ENCODE peak calls at places on chromosomes 11 and 22, in ten cellular contexts. One of them, this sample, is unnamed.

GRCh38 chr22:23533771-23534191 is 46.3 kb downstream of the IGLL1 start:
- DNase-seq in AG04450: no peak
- DNase-seq in thoracic aorta: no peak
- DNase-seq in CD4-positive, alpha-beta T cell: no peak
- DNase-seq in testis: no peak
- DNase-seq in lower lobe of right lung: peak
- DNase-seq in progenitor cell of endocrine pancreas: no peak
- DNase-seq in IMR-90: no peak
- DNase-seq in lower leg skin: no peak
- DNase-seq in WTC11: no peak
- DNase-seq in this sample: no peak

GRCh38 chr11:34179026-34179675 is 73.7 kb downstream of the NAT10 start:
- DNase-seq in AG04450: no peak
- DNase-seq in thoracic aorta: no peak
- DNase-seq in CD4-positive, alpha-beta T cell: no peak
- DNase-seq in testis: no peak
- DNase-seq in lower lobe of right lung: no peak
- DNase-seq in progenitor cell of endocrine pancreas: no peak
- DNase-seq in IMR-90: no peak
- DNase-seq in lower leg skin: no peak
- DNase-seq in WTC11: no peak
- DNase-seq in this sample: no peak

GRCh38 chr11:17551347-17552040 is 4.4 kb downstream of the OTOG start:
- DNase-seq in AG04450: no peak
- DNase-seq in thoracic aorta: no peak
- DNase-seq in CD4-positive, alpha-beta T cell: no peak
- DNase-seq in testis: no peak
- DNase-seq in lower lobe of right lung: no peak
- DNase-seq in progenitor cell of endocrine pancreas: no peak
- DNase-seq in IMR-90: no peak
- DNase-seq in lower leg skin: no peak
- DNase-seq in WTC11: no peak
- DNase-seq in this sample: no peak

GRCh38 chr11:942853-943252 is 17.2 kb downstream of the AP2A2 start:
- DNase-seq in AG04450: no peak
- DNase-seq in thoracic aorta: no peak
- DNase-seq in CD4-positive, alpha-beta T cell: no peak
- DNase-seq in testis: peak
- DNase-seq in lower lobe of right lung: no peak
- DNase-seq in progenitor cell of endocrine pancreas: no peak
- DNase-seq in IMR-90: peak
- DNase-seq in lower leg skin: no peak
- DNase-seq in WTC11: no peak
- DNase-seq in this sample: no peak

GRCh38 chr22:18066181-18066859 is 11.5 kb upstream of the PEX26 start:
- DNase-seq in AG04450: no peak
- DNase-seq in thoracic aorta: no peak
- DNase-seq in CD4-positive, alpha-beta T cell: no peak
- DNase-seq in testis: no peak
- DNase-seq in lower lobe of right lung: no peak
- DNase-seq in progenitor cell of endocrine pancreas: no peak
- DNase-seq in IMR-90: no peak
- DNase-seq in lower leg skin: no peak
- DNase-seq in WTC11: no peak
- DNase-seq in this sample: no peak

GRCh38 chr11:79440451-79441158 is at the start of gene TENM4:
- DNase-seq in AG04450: peak
- DNase-seq in thoracic aorta: peak
- DNase-seq in CD4-positive, alpha-beta T cell: no peak
- DNase-seq in testis: peak
- DNase-seq in lower lobe of right lung: peak
- DNase-seq in progenitor cell of endocrine pancreas: peak
- DNase-seq in IMR-90: peak
- DNase-seq in lower leg skin: no peak
- DNase-seq in WTC11: peak
- DNase-seq in this sample: peak

GRCh38 chr22:38755155-38755910 is 465 bp downstream of the SUN2 start:
- DNase-seq in AG04450: no peak
- DNase-seq in thoracic aorta: peak
- DNase-seq in CD4-positive, alpha-beta T cell: peak
- DNase-seq in testis: peak
- DNase-seq in lower lobe of right lung: peak
- DNase-seq in progenitor cell of endocrine pancreas: peak
- DNase-seq in IMR-90: peak
- DNase-seq in lower leg skin: peak
- DNase-seq in WTC11: peak
- DNase-seq in this sample: no peak

GRCh38 chr11:57422669-57423068 is 4.3 kb downstream of the SLC43A3 start:
- DNase-seq in AG04450: no peak
- DNase-seq in thoracic aorta: no peak
- DNase-seq in CD4-positive, alpha-beta T cell: no peak
- DNase-seq in testis: no peak
- DNase-seq in lower lobe of right lung: no peak
- DNase-seq in progenitor cell of endocrine pancreas: no peak
- DNase-seq in IMR-90: no peak
- DNase-seq in lower leg skin: no peak
- DNase-seq in WTC11: no peak
- DNase-seq in this sample: no peak

GRCh38 chr11:119448380-119448779 is 25.4 kb upstream of the THY1 start:
- DNase-seq in AG04450: no peak
- DNase-seq in thoracic aorta: no peak
- DNase-seq in CD4-positive, alpha-beta T cell: no peak
- DNase-seq in testis: no peak
- DNase-seq in lower lobe of right lung: no peak
- DNase-seq in progenitor cell of endocrine pancreas: no peak
- DNase-seq in IMR-90: no peak
- DNase-seq in lower leg skin: no peak
- DNase-seq in WTC11: no peak
- DNase-seq in this sample: no peak

GRCh38 chr22:42217752-42218280 is 52.6 kb downstream of the TCF20 start:
- DNase-seq in AG04450: no peak
- DNase-seq in thoracic aorta: no peak
- DNase-seq in CD4-positive, alpha-beta T cell: no peak
- DNase-seq in testis: no peak
- DNase-seq in lower lobe of right lung: no peak
- DNase-seq in progenitor cell of endocrine pancreas: no peak
- DNase-seq in IMR-90: peak
- DNase-seq in lower leg skin: no peak
- DNase-seq in WTC11: no peak
- DNase-seq in this sample: no peak

GRCh38 chr11:81869337-81870065 is 864.2 kb downstream of the FAM181B start:
- DNase-seq in AG04450: no peak
- DNase-seq in thoracic aorta: no peak
- DNase-seq in CD4-positive, alpha-beta T cell: peak
- DNase-seq in testis: no peak
- DNase-seq in lower lobe of right lung: no peak
- DNase-seq in progenitor cell of endocrine pancreas: no peak
- DNase-seq in IMR-90: no peak
- DNase-seq in lower leg skin: peak
- DNase-seq in WTC11: no peak
- DNase-seq in this sample: no peak

GRCh38 chr22:49009359-49010063 is 818.2 kb downstream of the BRD1 start:
- DNase-seq in AG04450: no peak
- DNase-seq in thoracic aorta: no peak
- DNase-seq in CD4-positive, alpha-beta T cell: no peak
- DNase-seq in testis: peak
- DNase-seq in lower lobe of right lung: peak
- DNase-seq in progenitor cell of endocrine pancreas: no peak
- DNase-seq in IMR-90: no peak
- DNase-seq in lower leg skin: no peak
- DNase-seq in WTC11: no peak
- DNase-seq in this sample: no peak

GRCh38 chr11:75371930-75372876 is 20.7 kb upstream of the ARRB1 start:
- DNase-seq in AG04450: no peak
- DNase-seq in thoracic aorta: no peak
- DNase-seq in CD4-positive, alpha-beta T cell: no peak
- DNase-seq in testis: peak
- DNase-seq in lower lobe of right lung: no peak
- DNase-seq in progenitor cell of endocrine pancreas: no peak
- DNase-seq in IMR-90: no peak
- DNase-seq in lower leg skin: no peak
- DNase-seq in WTC11: no peak
- DNase-seq in this sample: no peak

GRCh38 chr11:78339483-78339882 is 78.1 kb downstream of the GAB2 start:
- DNase-seq in AG04450: no peak
- DNase-seq in thoracic aorta: no peak
- DNase-seq in CD4-positive, alpha-beta T cell: no peak
- DNase-seq in testis: no peak
- DNase-seq in lower lobe of right lung: no peak
- DNase-seq in progenitor cell of endocrine pancreas: no peak
- DNase-seq in IMR-90: no peak
- DNase-seq in lower leg skin: no peak
- DNase-seq in WTC11: no peak
- DNase-seq in this sample: no peak

GRCh38 chr11:114056409-114056808 is 3.1 kb upstream of the ZBTB16 start:
- DNase-seq in AG04450: no peak
- DNase-seq in thoracic aorta: no peak
- DNase-seq in CD4-positive, alpha-beta T cell: no peak
- DNase-seq in testis: no peak
- DNase-seq in lower lobe of right lung: no peak
- DNase-seq in progenitor cell of endocrine pancreas: no peak
- DNase-seq in IMR-90: no peak
- DNase-seq in lower leg skin: no peak
- DNase-seq in WTC11: no peak
- DNase-seq in this sample: no peak

GRCh38 chr11:27497284-27497866 is 9.2 kb downstream of the LIN7C start:
- DNase-seq in AG04450: no peak
- DNase-seq in thoracic aorta: no peak
- DNase-seq in CD4-positive, alpha-beta T cell: no peak
- DNase-seq in testis: no peak
- DNase-seq in lower lobe of right lung: no peak
- DNase-seq in progenitor cell of endocrine pancreas: no peak
- DNase-seq in IMR-90: peak
- DNase-seq in lower leg skin: no peak
- DNase-seq in WTC11: no peak
- DNase-seq in this sample: no peak
- TF ChIP-seq CTCF in AG04450: peak
- TF ChIP-seq CTCF in thoracic aorta: peak
- TF ChIP-seq CTCF in CD4-positive, alpha-beta T cell: peak
- TF ChIP-seq CTCF in testis: no peak
- TF ChIP-seq CTCF in lower lobe of right lung: peak
- TF ChIP-seq CTCF in progenitor cell of endocrine pancreas: peak
- TF ChIP-seq CTCF in IMR-90: peak
- TF ChIP-seq CTCF in lower leg skin: no peak
- TF ChIP-seq CTCF in WTC11: no peak
- TF ChIP-seq CTCF in this sample: peak

GRCh38 chr22:46087816-46088277 is 62.5 kb upstream of the PPARA start:
- DNase-seq in AG04450: peak
- DNase-seq in thoracic aorta: peak
- DNase-seq in CD4-positive, alpha-beta T cell: no peak
- DNase-seq in testis: peak
- DNase-seq in lower lobe of right lung: peak
- DNase-seq in progenitor cell of endocrine pancreas: no peak
- DNase-seq in IMR-90: peak
- DNase-seq in lower leg skin: peak
- DNase-seq in WTC11: peak
- DNase-seq in this sample: no peak
- TF ChIP-seq CTCF in AG04450: no peak
- TF ChIP-seq CTCF in thoracic aorta: no peak
- TF ChIP-seq CTCF in CD4-positive, alpha-beta T cell: no peak
- TF ChIP-seq CTCF in testis: no peak
- TF ChIP-seq CTCF in lower lobe of right lung: no peak
- TF ChIP-seq CTCF in progenitor cell of endocrine pancreas: no peak
- TF ChIP-seq CTCF in IMR-90: no peak
- TF ChIP-seq CTCF in lower leg skin: no peak
- TF ChIP-seq CTCF in WTC11: no peak
- TF ChIP-seq CTCF in this sample: no peak

DNA sequence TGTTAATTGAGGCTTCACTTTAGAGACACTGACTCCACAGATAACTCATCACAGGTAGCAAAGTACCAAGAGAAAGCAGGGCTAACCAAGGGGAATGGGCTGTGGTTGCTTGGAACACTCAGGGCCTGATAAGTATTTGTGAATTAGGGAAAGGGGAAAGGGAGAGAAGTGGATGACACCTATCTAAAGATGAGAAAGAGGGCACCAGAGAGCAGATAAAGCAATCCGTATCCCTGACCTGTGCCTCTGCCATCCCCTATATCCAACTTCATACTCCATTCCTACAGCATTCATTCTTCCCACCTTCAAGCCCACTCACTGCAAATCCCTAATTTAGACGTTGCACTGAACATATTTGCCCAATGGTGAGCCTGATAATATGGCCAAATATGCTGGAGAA is 43.0 kb upstream of the API5 start:
- DNase-seq in AG04450: no peak
- DNase-seq in thoracic aorta: no peak
- DNase-seq in CD4-positive, alpha-beta T cell: no peak
- DNase-seq in testis: no peak
- DNase-seq in lower lobe of right lung: no peak
- DNase-seq in progenitor cell of endocrine pancreas: no peak
- DNase-seq in IMR-90: no peak
- DNase-seq in lower leg skin: no peak
- DNase-seq in WTC11: no peak
- DNase-seq in this sample: no peak
- TF ChIP-seq CTCF in AG04450: no peak
- TF ChIP-seq CTCF in thoracic aorta: no peak
- TF ChIP-seq CTCF in CD4-positive, alpha-beta T cell: no peak
- TF ChIP-seq CTCF in testis: no peak
- TF ChIP-seq CTCF in lower lobe of right lung: no peak
- TF ChIP-seq CTCF in progenitor cell of endocrine pancreas: no peak
- TF ChIP-seq CTCF in IMR-90: no peak
- TF ChIP-seq CTCF in lower leg skin: no peak
- TF ChIP-seq CTCF in WTC11: no peak
- TF ChIP-seq CTCF in this sample: no peak

GRCh38 chr11:102611291-102611690 is 13.8 kb downstream of the MMP20 start:
- DNase-seq in AG04450: no peak
- DNase-seq in thoracic aorta: no peak
- DNase-seq in CD4-positive, alpha-beta T cell: no peak
- DNase-seq in testis: no peak
- DNase-seq in lower lobe of right lung: no peak
- DNase-seq in progenitor cell of endocrine pancreas: no peak
- DNase-seq in IMR-90: no peak
- DNase-seq in lower leg skin: no peak
- DNase-seq in WTC11: no peak
- DNase-seq in this sample: no peak
- TF ChIP-seq CTCF in AG04450: no peak
- TF ChIP-seq CTCF in thoracic aorta: no peak
- TF ChIP-seq CTCF in CD4-positive, alpha-beta T cell: no peak
- TF ChIP-seq CTCF in testis: no peak
- TF ChIP-seq CTCF in lower lobe of right lung: no peak
- TF ChIP-seq CTCF in progenitor cell of endocrine pancreas: no peak
- TF ChIP-seq CTCF in IMR-90: no peak
- TF ChIP-seq CTCF in lower leg skin: no peak
- TF ChIP-seq CTCF in WTC11: no peak
- TF ChIP-seq CTCF in this sample: no peak

GRCh38 chr11:41612415-41612814 is 153.0 kb upstream of the LRRC4C start:
- DNase-seq in AG04450: no peak
- DNase-seq in thoracic aorta: no peak
- DNase-seq in CD4-positive, alpha-beta T cell: no peak
- DNase-seq in testis: no peak
- DNase-seq in lower lobe of right lung: no peak
- DNase-seq in progenitor cell of endocrine pancreas: no peak
- DNase-seq in IMR-90: no peak
- DNase-seq in lower leg skin: no peak
- DNase-seq in WTC11: no peak
- DNase-seq in this sample: no peak
- TF ChIP-seq CTCF in AG04450: no peak
- TF ChIP-seq CTCF in thoracic aorta: no peak
- TF ChIP-seq CTCF in CD4-positive, alpha-beta T cell: no peak
- TF ChIP-seq CTCF in testis: no peak
- TF ChIP-seq CTCF in lower lobe of right lung: no peak
- TF ChIP-seq CTCF in progenitor cell of endocrine pancreas: peak
- TF ChIP-seq CTCF in IMR-90: no peak
- TF ChIP-seq CTCF in lower leg skin: no peak
- TF ChIP-seq CTCF in WTC11: no peak
- TF ChIP-seq CTCF in this sample: no peak

This sample was measured in mesothelial cell of epicardium.